ENCODE peak calls at places on chromosomes 12 and 14, in eight cellular contexts. B is left ventricle myocardium inferior; O is tibial artery; K is cardiac muscle cell; L is endothelial cell; M is neural crest cell; G is AG04449; X is CD8-positive, alpha-beta T cell. V is an unnamed sample.

GRCh38 chr14:93079321-93079720 is 36.4 kb downstream of the ITPK1 start:
- DNase-seq in M (no peak), G (no peak), L (no peak), X (no peak), K (no peak), B (no peak), O (no peak), V (no peak)

GRCh38 chr12:89243786-89244185 is 108.5 kb downstream of the DUSP6 start:
- DNase-seq in L (no peak), O (no peak), M (no peak), K (no peak), B (no peak), G (no peak), X (no peak), V (no peak)

GRCh38 chr14:59118171-59118570 is 70.3 kb upstream of the DAAM1 start:
- DNase-seq in L (no peak), K (no peak), B (no peak), X (no peak), O (no peak), M (no peak), G (no peak), V (no peak)

GRCh38 chr12:9751204-9752144 is 9.2 kb downstream of the CD69 start:
- DNase-seq in X (no peak), B (no peak), L (no peak), G (no peak), K (peak), M (no peak), O (no peak), V (no peak)

GRCh38 chr14:22252591-22253178 is 336.3 kb downstream of the DAD1 start:
- DNase-seq in X (no peak), L (no peak), O (peak), K (no peak), B (no peak), G (no peak), M (no peak), V (no peak)

GRCh38 chr14:21860172-21860571 is 186.6 kb upstream of the OR4E1 start:
- DNase-seq in K (peak), X (no peak), M (no peak), G (no peak), L (peak), B (no peak), O (no peak), V (no peak)

GRCh38 chr14:91585856-91586255 is 75.7 kb upstream of the PPP4R3A start:
- DNase-seq in G (no peak), B (no peak), L (no peak), X (no peak), M (no peak), O (no peak), K (no peak), V (no peak)

GRCh38 chr12:80766897-80767296 is 50.2 kb downstream of the MYF5 start:
- DNase-seq in K (no peak), L (no peak), B (no peak), G (no peak), M (no peak), O (no peak), X (no peak), V (no peak)

GRCh38 chr14:40623641-40624040 is 983.0 kb upstream of the LRFN5 start:
- DNase-seq in X (no peak), M (no peak), B (no peak), K (no peak), G (no peak), O (no peak), L (no peak), V (no peak)

GRCh38 chr14:93083898-93084297 is 31.8 kb downstream of the ITPK1 start:
- DNase-seq in X (no peak), M (no peak), G (no peak), B (no peak), O (no peak), K (no peak), L (no peak), V (no peak)

GRCh38 chr12:88750867-88751543 is 170.7 kb upstream of the KITLG start:
- DNase-seq in L (no peak), M (no peak), X (no peak), G (no peak), B (no peak), K (no peak), O (no peak), V (no peak)

GRCh38 chr14:68908201-68908600 is 70.9 kb downstream of the ACTN1 start:
- DNase-seq in G (no peak), L (no peak), K (no peak), B (no peak), M (no peak), O (no peak), X (no peak), V (no peak)

GRCh38 chr14:68913516-68913915 is 65.6 kb downstream of the ACTN1 start:
- DNase-seq in X (no peak), G (no peak), M (no peak), L (no peak), K (no peak), B (no peak), O (no peak), V (no peak)

GRCh38 chr14:68910540-68910939 is 68.6 kb downstream of the ACTN1 start:
- DNase-seq in X (no peak), B (no peak), K (no peak), O (no peak), L (no peak), M (no peak), G (no peak), V (no peak)

GRCh38 chr14:68908860-68909259 is 70.2 kb downstream of the ACTN1 start:
- DNase-seq in O (no peak), L (no peak), G (no peak), M (no peak), X (no peak), B (no peak), K (no peak), V (no peak)

DNA sequence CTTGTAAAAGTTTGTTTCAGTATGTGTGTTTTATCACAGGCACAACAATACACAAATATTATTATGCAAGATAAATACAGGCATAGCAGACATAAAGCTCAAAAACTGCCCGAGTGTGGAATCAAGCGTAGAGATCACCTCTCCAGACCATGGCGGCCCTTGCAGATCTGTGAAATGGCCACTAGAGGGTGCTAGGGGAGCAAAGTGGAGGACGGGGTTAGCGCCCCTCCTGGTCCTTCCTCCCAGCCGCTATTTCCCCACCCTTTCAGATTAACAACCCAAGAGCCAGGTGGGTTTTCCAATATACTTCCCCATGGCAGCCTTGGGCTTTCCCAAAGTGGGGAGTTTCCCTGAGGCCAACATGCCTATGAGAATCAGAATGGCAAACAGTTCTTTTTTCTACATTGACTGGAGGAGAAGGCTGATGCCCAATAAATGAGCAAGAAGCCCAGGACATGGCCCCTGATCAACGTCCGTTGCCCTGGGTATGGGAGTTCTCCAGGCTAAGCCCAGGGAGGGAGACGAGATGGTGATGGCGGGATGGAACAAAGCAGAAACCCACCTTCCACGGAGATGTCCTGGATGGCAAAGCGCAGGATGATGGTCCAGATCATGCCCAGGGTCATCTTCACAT is 67.4 kb downstream of the ACTN1 start:
- DNase-seq in L (peak), M (peak), X (peak), G (no peak), K (peak), O (peak), B (peak), V (peak)
- TF ChIP-seq CTCF in L (peak), M (peak), X (peak), G (peak), K (peak), O (peak), B (peak), V (peak)

GRCh38 chr14:31745741-31746140 is 184.5 kb downstream of the NUBPL start:
- DNase-seq in B (no peak), X (no peak), K (no peak), L (no peak), O (no peak), G (no peak), M (no peak), V (no peak)
- TF ChIP-seq CTCF in B (no peak), X (no peak), K (no peak), L (peak), O (no peak), G (no peak), M (no peak), V (no peak)

GRCh38 chr12:41190360-41190759 is 2.2 kb downstream of the PDZRN4 start:
- DNase-seq in L (peak), K (peak), O (no peak), G (no peak), M (no peak), B (no peak), X (no peak), V (no peak)
- TF ChIP-seq CTCF in L (no peak), K (peak), O (peak), G (no peak), M (peak), B (peak), X (no peak), V (no peak)

GRCh38 chr14:35965425-35965824 is 139.3 kb downstream of the BRMS1L start:
- DNase-seq in B (no peak), G (no peak), X (no peak), L (no peak), M (no peak), K (no peak), O (no peak), V (no peak)

GRCh38 chr14:35961697-35962274 is 135.6 kb downstream of the BRMS1L start:
- DNase-seq in B (no peak), X (no peak), K (no peak), G (no peak), M (no peak), O (no peak), L (no peak), V (no peak)

GRCh38 chr14:35964736-35965135 is 138.6 kb downstream of the BRMS1L start:
- DNase-seq in B (no peak), M (no peak), G (no peak), L (no peak), K (no peak), O (no peak), X (no peak), V (no peak)

GRCh38 chr14:35959835-35960234 is 133.7 kb downstream of the BRMS1L start:
- DNase-seq in K (no peak), M (no peak), L (no peak), O (no peak), G (no peak), X (no peak), B (no peak), V (no peak)

GRCh38 chr14:35963209-35963608 is 137.1 kb downstream of the BRMS1L start:
- DNase-seq in L (peak), B (no peak), M (no peak), X (no peak), O (no peak), G (no peak), K (no peak), V (no peak)
- TF ChIP-seq CTCF in L (peak), B (no peak), M (peak), X (no peak), O (no peak), G (no peak), K (no peak), V (no peak)

GRCh38 chr12:67693895-67694294 is 45.4 kb downstream of the DYRK2 start:
- DNase-seq in K (no peak), G (no peak), B (no peak), O (no peak), X (no peak), M (no peak), L (no peak), V (no peak)

GRCh38 chr12:67692966-67693365 is 44.4 kb downstream of the DYRK2 start:
- DNase-seq in X (no peak), G (no peak), K (no peak), M (no peak), L (no peak), B (no peak), O (no peak), V (no peak)

GRCh38 chr12:67691220-67691619 is 42.7 kb downstream of the DYRK2 start:
- DNase-seq in O (no peak), L (no peak), G (no peak), M (no peak), X (no peak), B (no peak), K (no peak), V (no peak)

GRCh38 chr12:67690656-67691055 is 42.1 kb downstream of the DYRK2 start:
- DNase-seq in L (no peak), B (no peak), M (no peak), G (no peak), X (no peak), O (no peak), K (peak), V (no peak)

DNA sequence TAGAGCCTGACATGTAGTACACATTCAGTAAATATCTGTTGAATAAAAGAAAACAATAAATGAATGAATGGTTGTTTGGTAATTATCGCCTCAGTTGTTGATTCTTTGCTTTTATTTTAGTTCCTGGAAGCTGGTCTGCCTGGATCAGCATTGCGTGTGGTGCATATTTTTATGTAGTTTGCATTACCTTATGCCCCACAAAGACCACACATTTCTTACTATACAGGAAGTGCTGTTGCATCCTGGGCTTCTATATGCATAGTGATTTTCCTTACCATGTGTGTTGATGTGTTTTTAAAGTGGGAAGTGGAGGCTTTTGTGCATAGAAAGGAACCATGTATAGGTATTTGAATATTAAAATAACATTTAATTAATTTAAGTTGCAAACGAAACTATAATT is 43.6 kb downstream of the DYRK2 start:
- DNase-seq in B (no peak), K (no peak), G (no peak), L (no peak), X (no peak), M (no peak), O (no peak), V (no peak)
- TF ChIP-seq CTCF in B (no peak), K (no peak), G (no peak), L (no peak), X (no peak), M (no peak), O (no peak), V (no peak)

GRCh38 chr12:120847392-120848157 is 56.6 kb downstream of the SPPL3 start:
- DNase-seq in G (no peak), L (no peak), K (no peak), M (no peak), B (no peak), X (no peak), O (no peak), V (no peak)

GRCh38 chr12:120851939-120852338 is 52.2 kb downstream of the SPPL3 start:
- DNase-seq in L (no peak), G (no peak), M (no peak), K (no peak), O (no peak), X (no peak), B (no peak), V (peak)

GRCh38 chr12:120846721-120847120 is 57.4 kb downstream of the SPPL3 start:
- DNase-seq in L (no peak), O (no peak), M (no peak), X (no peak), K (peak), B (no peak), G (no peak), V (no peak)

GRCh38 chr12:120851444-120851843 is 52.7 kb downstream of the SPPL3 start:
- DNase-seq in B (no peak), X (no peak), M (no peak), L (no peak), G (no peak), K (no peak), O (no peak), V (no peak)

DNA sequence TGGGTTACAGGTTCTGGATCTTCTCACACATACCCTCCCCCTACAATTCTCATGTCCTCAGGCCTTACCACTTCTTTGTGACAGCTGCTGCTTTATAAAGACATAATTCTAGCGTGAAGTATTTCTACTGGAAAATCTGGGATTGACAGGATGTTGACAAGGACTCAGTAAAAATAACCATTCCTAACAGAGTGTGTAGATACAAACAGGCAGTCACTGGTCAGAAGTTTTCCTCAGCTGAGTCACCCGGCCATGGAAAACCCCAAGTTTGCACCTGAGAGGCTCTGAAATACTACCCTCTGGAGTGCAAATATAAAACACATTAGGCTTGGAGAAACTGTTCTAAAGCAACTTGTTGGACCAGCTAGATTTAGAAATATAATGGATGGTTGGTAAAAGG is 54.4 kb downstream of the SPPL3 start:
- DNase-seq in O (no peak), L (no peak), B (no peak), G (no peak), M (no peak), X (no peak), K (no peak), V (no peak)
- TF ChIP-seq CTCF in O (no peak), L (no peak), B (no peak), G (no peak), M (no peak), X (no peak), K (no peak), V (no peak)

V was measured in psoas muscle.